ENCODE peak calls at places on chromosomes 11 and 22, in four cellular contexts. B is RPMI7951; G is stimulated activated CD4-positive, alpha-beta T cell treated with anti-CD3 and anti-CD28 coated beads, TNF-alpha, amount 100 ng/mL, for 48 hours; W is mucosa of gallbladder. A is an unnamed sample.

GRCh38 chr11:126799974-126800373 is 200.6 kb downstream of the KIRREL3 start:
- DNase-seq in B (peak), G (no peak), W (no peak), A (no peak)

GRCh38 chr11:110355011-110355744 is 58.8 kb upstream of the RDX start:
- DNase-seq in B (peak), G (no peak), W (peak), A (peak)

GRCh38 chr11:71102251-71102995 is 150.0 kb downstream of the SHANK2 start:
- DNase-seq in B (no peak), G (no peak), W (no peak), A (no peak)

GRCh38 chr11:128627666-128628342 is 40.4 kb upstream of the ETS1 start:
- DNase-seq in B (no peak), G (no peak), W (peak), A (peak)

GRCh38 chr11:134655189-134655937 is 243.3 kb upstream of the B3GAT1 start:
- DNase-seq in B (no peak), G (no peak), W (no peak), A (peak)

GRCh38 chr11:36376888-36377758 is 81.0 kb downstream of the PRR5L start:
- DNase-seq in B (peak), G (peak), W (peak), A (no peak)

GRCh38 chr11:25733777-25734176 is 598.2 kb upstream of the ANO3 start:
- DNase-seq in B (no peak), G (no peak), W (no peak), A (no peak)

GRCh38 chr11:22477312-22477711 is 139.1 kb downstream of the SLC17A6 start:
- DNase-seq in B (no peak), G (no peak), W (no peak), A (no peak)

GRCh38 chr11:66981976-66982578 is 7.0 kb downstream of the C11orf86 start:
- DNase-seq in B (peak), G (no peak), W (peak), A (peak)

GRCh38 chr22:29334148-29334547 is 18.7 kb upstream of the RASL10A start:
- DNase-seq in B (no peak), G (no peak), W (no peak), A (no peak)

GRCh38 chr11:2136209-2136951 is 2.8 kb downstream of the IGF2 start:
- DNase-seq in B (no peak), G (no peak), W (no peak), A (no peak)

GRCh38 chr11:17012712-17013547 is 1.3 kb downstream of the PLEKHA7 start:
- DNase-seq in B (no peak), G (no peak), W (peak), A (peak)

GRCh38 chr22:25692392-25692791 is 49.6 kb upstream of the MYO18B start:
- DNase-seq in B (no peak), G (no peak), W (no peak), A (no peak)

GRCh38 chr11:92886243-92886905 is 83.1 kb upstream of the MTNR1B start:
- DNase-seq in B (peak), G (peak), W (peak), A (no peak)

GRCh38 chr11:35066783-35067476 is 72.0 kb upstream of the CD44 start:
- DNase-seq in B (no peak), G (no peak), W (no peak), A (no peak)

GRCh38 chr11:68962527-68963250 is 18.1 kb downstream of the MRGPRD start:
- DNase-seq in B (peak), G (no peak), W (no peak), A (no peak)

GRCh38 chr22:29382575-29383328 is 5.6 kb downstream of the AP1B1 start:
- DNase-seq in B (no peak), G (no peak), W (peak), A (no peak)

GRCh38 chr11:1010551-1011319 is 25.8 kb downstream of the MUC6 start:
- DNase-seq in B (no peak), G (no peak), W (no peak), A (no peak)

GRCh38 chr11:369336-370018 is at the start of gene B4GALNT4:
- DNase-seq in B (no peak), G (no peak), W (no peak), A (no peak)

GRCh38 chr11:1761857-1762536 is 1.7 kb downstream of the CTSD start:
- DNase-seq in B (no peak), G (no peak), W (no peak), A (no peak)

GRCh38 chr11:129643031-129643721 is 172.5 kb upstream of the TMEM45B start:
- DNase-seq in B (peak), G (peak), W (no peak), A (no peak)

GRCh38 chr22:37176464-37177061 is 11.5 kb downstream of the C1QTNF6 start:
- DNase-seq in B (no peak), G (no peak), W (peak), A (peak)

GRCh38 chr22:31123292-31123602 is 481 bp downstream of the INPP5J start:
- DNase-seq in B (no peak), G (no peak), W (no peak), A (no peak)

GRCh38 chr22:29873943-29874342 is 9.0 kb upstream of the MTMR3 start:
- DNase-seq in B (peak), G (no peak), W (no peak), A (no peak)

GRCh38 chr11:64067257-64067993 is 31.7 kb downstream of the FLRT1 start:
- DNase-seq in B (no peak), G (no peak), W (no peak), A (no peak)

GRCh38 chr11:30917859-30918478 is 331.8 kb upstream of the MPPED2 start:
- DNase-seq in B (peak), G (no peak), W (peak), A (no peak)

GRCh38 chr22:21920341-21921183 is 32.1 kb downstream of the PPM1F start:
- DNase-seq in B (no peak), G (no peak), W (no peak), A (no peak)

GRCh38 chr11:10761085-10761698 is 10.1 kb downstream of the CTR9 start:
- DNase-seq in B (no peak), G (no peak), W (no peak), A (no peak)

GRCh38 chr11:96001037-96001436 is 77.1 kb upstream of the MTMR2 start:
- DNase-seq in B (no peak), G (no peak), W (peak), A (peak)

GRCh38 chr22:41479671-41480396 is 10.9 kb downstream of the ACO2 start:
- DNase-seq in B (peak), G (no peak), W (no peak), A (no peak)

GRCh38 chr22:38398609-38399401 is 56.2 kb downstream of the KCNJ4 start:
- DNase-seq in B (peak), G (peak), W (peak), A (peak)

GRCh38 chr11:63532799-63533475 is 3.7 kb upstream of the PLAAT4 start:
- DNase-seq in B (no peak), G (no peak), W (no peak), A (no peak)

A was measured in right atrium auricular region.